ENCODE peak calls at places on chromosomes 5 and 9, in five cellular contexts. Y, R, O, Q and W are unnamed samples. For H3K4me1, the result is how much of the 10 kb centered on the place peaks cover.

GRCh38 chr5:54944364-54944763 is 41.0 kb downstream of the ESM1 start:
- DNase-seq in R (peak), Y (peak), Q (no peak), O (no peak), W (no peak)

GRCh38 chr5:96881511-96882115 is 5.3 kb downstream of the ERAP2 start:
- DNase-seq in R (no peak), Q (no peak), O (peak), Y (no peak), W (no peak)

GRCh38 chr5:179484201-179484600 is 66.2 kb upstream of the RUFY1 start:
- DNase-seq in Y (no peak), O (no peak), R (no peak), Q (no peak), W (no peak)

GRCh38 chr5:160621503-160621902 is 199.8 kb downstream of the PTTG1 start:
- DNase-seq in R (no peak), Y (peak), Q (no peak), O (no peak), W (no peak)

GRCh38 chr5:43729846-43730478 is 127.0 kb downstream of the NNT start:
- DNase-seq in O (no peak), Q (no peak), Y (peak), R (no peak), W (no peak)

GRCh38 chr5:73625905-73626811 is at the start of gene ARHGEF28:
- DNase-seq in Q (peak), O (peak), Y (peak), R (no peak), W (no peak)

GRCh38 chr9:116673375-116673774 is 13.7 kb upstream of the TRIM32 start:
- DNase-seq in Y (no peak), O (no peak), Q (no peak), R (no peak), W (no peak)

GRCh38 chr9:133545494-133546286 is 11.2 kb downstream of the ADAMTSL2 start:
- DNase-seq in O (no peak), R (no peak), Y (no peak), Q (no peak), W (no peak)

GRCh38 chr5:72480836-72481235 is 26.4 kb downstream of the ZNF366 start:
- DNase-seq in Q (no peak), R (no peak), Y (no peak), O (no peak), W (no peak)

GRCh38 chr5:129387944-129388343 is 72.2 kb upstream of the ADAMTS19 start:
- DNase-seq in Q (no peak), R (no peak), Y (no peak), O (no peak), W (no peak)

GRCh38 chr5:33457124-33457523 is 16.4 kb downstream of the TARS1 start:
- DNase-seq in Y (no peak), R (no peak), Q (no peak), O (no peak), W (no peak)

DNA sequence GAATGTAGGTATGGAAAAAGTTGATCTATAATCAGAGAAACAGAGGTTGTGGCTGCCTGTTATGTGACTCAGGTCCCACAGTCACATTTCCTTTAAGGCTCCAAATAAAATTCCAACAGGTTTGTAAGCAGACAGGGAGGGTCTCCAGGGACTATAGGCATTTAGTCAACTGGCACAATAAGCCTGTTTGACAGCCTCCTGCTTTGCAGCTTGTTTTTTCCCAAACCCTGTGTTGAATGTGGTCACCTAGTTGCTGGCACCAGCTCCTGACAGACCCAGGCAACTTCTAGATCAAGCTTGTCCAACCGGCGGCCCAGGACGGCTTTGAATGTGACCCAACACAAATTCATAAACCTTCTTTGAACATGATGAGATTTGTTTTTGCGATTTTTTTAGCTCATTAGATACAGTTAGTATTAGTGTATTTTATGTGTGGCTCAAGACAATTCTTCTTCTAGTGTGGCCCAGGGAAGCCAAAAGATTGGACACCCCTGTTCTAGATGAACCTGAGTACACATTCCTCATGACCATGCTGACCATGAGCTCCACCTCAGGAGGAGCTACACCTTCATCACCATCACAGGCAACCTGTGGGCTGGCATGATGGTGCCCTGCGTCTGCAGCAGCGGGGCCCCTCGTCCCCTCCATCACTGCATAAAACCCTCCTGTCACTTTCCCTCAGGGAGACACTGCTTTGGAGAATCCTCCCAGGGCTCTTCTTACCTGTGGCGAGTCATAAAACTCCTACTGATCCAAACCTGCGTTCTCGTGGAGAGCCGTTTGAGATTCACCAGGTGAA is 15.7 kb upstream of the GRHPR start:
- DNase-seq in Y (no peak), Q (no peak), O (peak), R (no peak), W (no peak)
- H3K4me1 ChIP-seq in Y (under half), Q (under half), O (half or more), R (under half), W (under half)

DNA sequence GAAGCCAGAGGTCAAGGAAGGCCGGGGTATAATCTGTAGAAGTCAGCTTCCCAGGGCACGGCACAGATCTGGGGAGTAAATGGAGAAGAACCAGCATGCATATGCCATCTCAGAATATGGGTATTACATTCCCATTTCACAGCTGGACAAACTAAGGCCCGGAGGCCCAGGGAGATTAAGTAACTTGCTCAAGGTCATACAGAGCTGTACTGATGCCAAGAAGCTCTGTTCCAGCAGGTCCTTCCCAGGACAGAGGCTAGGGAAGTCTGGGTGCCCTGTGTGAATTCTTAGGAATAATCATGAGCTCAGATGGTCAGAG is 19.2 kb downstream of the COL27A1 start:
- DNase-seq in O (no peak), R (no peak), Y (no peak), Q (no peak), W (no peak)
- H3K4me1 ChIP-seq in O (under half), R (under half), Y (under half), Q (under half), W (half or more)

GRCh38 chr9:136310273-136311030 is 6.6 kb upstream of the CCDC187 start:
- DNase-seq in Q (no peak), Y (no peak), O (no peak), R (no peak), W (no peak)

GRCh38 chr9:136312436-136312835 is 8.5 kb upstream of the CCDC187 start:
- DNase-seq in O (no peak), Y (peak), Q (no peak), R (peak), W (no peak)

GRCh38 chr9:136313111-136314055 is 9.5 kb upstream of the CCDC187 start:
- DNase-seq in O (no peak), R (no peak), Q (no peak), Y (no peak), W (no peak)

GRCh38 chr9:136311037-136311432 is 7.1 kb upstream of the CCDC187 start:
- DNase-seq in R (no peak), Y (no peak), Q (no peak), O (no peak), W (no peak)

DNA sequence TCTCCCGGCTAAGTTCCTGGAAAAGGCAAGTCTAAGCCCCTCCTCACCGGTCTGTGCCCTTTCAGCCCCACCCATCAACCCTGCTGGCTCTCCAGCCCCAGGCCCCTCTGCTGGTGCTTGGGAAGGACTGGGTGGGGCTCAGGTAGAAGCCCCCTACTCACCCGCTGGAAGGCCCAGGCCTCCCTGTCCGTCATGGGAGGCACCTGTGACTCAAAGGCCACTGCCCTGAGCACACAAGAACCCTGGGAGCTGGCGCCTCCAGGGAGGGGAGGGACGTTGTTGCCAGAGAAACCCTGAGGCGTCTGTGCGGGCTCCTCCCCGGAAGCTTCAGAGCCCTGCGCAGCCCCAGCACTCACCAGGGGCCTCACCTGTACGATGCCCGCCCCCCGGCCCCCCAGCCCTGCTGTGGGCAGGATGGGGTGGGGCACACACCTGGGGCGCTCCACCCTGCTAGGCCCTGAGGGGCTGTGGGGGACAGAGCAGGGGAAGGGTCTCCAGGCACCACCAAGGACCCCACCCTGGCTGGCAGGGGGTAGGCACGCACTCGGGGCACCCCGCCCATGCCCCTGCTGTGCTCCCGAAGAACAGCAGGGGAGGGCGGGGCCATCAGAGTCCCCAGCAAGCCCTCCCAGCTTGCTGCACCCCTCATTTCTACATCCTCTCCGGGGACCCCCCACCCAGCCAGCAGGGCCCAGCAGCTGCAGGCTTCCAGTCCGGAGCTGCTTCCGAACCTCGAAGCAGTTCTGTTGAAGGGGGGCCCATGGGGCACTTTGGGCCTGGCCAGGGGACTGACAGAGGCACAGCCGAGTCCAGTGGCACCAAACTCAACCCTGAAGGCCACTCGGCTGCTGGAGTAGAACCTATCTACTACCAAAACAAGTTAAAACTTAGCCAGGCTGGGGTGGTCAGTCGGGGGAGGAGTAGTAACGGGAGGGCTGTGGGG is 7.8 kb upstream of the CCDC187 start:
- DNase-seq in Q (no peak), R (no peak), O (peak), Y (peak), W (no peak)
- H3K4me1 ChIP-seq in Q (under half), R (under half), O (under half), Y (under half), W (under half)

DNA sequence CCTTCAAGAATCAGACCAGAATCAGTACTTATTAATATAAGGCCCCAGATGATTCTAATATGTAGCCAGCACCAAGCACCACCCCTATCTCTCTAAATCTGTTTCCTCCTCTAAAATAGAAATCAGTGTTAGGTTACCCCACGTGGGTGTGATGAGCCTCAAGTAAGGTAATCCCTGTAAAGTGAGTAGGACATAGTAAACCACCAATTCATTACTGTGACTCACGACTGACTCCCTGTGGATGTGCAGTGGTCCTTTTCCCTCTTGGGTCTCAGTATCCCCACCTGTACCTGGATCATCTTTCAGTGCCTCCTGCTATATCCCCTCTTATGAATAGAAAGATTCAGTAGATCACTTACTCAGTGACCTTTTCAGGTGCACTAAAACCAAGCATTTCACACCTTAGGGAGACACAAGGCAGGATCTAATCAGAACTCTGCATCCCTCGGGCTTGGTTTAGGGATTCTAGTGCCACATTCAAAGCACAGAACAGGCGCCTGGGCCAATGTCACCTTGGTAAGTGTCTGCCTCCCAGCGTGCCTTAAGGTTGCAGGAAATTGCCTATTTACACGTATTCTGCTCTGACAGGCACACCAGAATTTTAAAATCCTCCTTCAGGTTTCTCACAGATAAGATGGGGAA is 12.2 kb upstream of the ALDH1B1 start:
- DNase-seq in O (no peak), Y (no peak), Q (peak), R (no peak), W (no peak)
- H3K4me1 ChIP-seq in O (under half), Y (under half), Q (under half), R (under half), W (under half)

GRCh38 chr5:143425835-143426234 is 22.3 kb upstream of the NR3C1 start:
- DNase-seq in Q (no peak), R (no peak), Y (no peak), O (no peak), W (no peak)
- H3K4me1 ChIP-seq in Q (under half), R (under half), Y (under half), O (under half), W (under half)

GRCh38 chr9:134951994-134952393 is 34.3 kb upstream of the FCN1 start:
- DNase-seq in Q (no peak), R (no peak), Y (no peak), O (no peak), W (no peak)
- H3K4me1 ChIP-seq in Q (under half), R (under half), Y (under half), O (under half), W (under half)